ENCODE peak calls at places on chromosomes 5 and 9, in four cellular contexts. One of them, this sample, is unnamed.

GRCh38 chr9:21317956-21318923 is 13.1 kb upstream of the IFNA5 start:
- DNase-seq in H1: no peak
- DNase-seq in IMR-90: peak
- DNase-seq in mesendoderm: peak
- DNase-seq in this sample: no peak

GRCh38 chr5:115375922-115376321 is 79.5 kb upstream of the CCDC112 start:
- DNase-seq in IMR-90: peak
- DNase-seq in H1: no peak
- DNase-seq in mesendoderm: no peak
- DNase-seq in this sample: no peak

GRCh38 chr9:21789541-21790037 is 12.8 kb upstream of the MTAP start:
- DNase-seq in H1: no peak
- DNase-seq in IMR-90: peak
- DNase-seq in mesendoderm: peak
- DNase-seq in this sample: peak

GRCh38 chr5:181189962-181190710 is 14.9 kb downstream of the TRIM7 start:
- DNase-seq in IMR-90: no peak
- DNase-seq in mesendoderm: no peak
- DNase-seq in H1: no peak
- DNase-seq in this sample: no peak

GRCh38 chr9:117574099-117574498 is 130.1 kb upstream of the TLR4 start:
- DNase-seq in mesendoderm: no peak
- DNase-seq in IMR-90: no peak
- DNase-seq in H1: no peak
- DNase-seq in this sample: no peak

GRCh38 chr5:40716000-40716399 is 36.3 kb downstream of the PTGER4 start:
- DNase-seq in mesendoderm: peak
- DNase-seq in IMR-90: no peak
- DNase-seq in H1: no peak
- DNase-seq in this sample: no peak

GRCh38 chr9:124590886-124591641 is 83.9 kb upstream of the NR5A1 start:
- DNase-seq in H1: no peak
- DNase-seq in mesendoderm: no peak
- DNase-seq in IMR-90: no peak
- DNase-seq in this sample: no peak

GRCh38 chr9:125343518-125344284 is 82.1 kb downstream of the GAPVD1 start:
- DNase-seq in mesendoderm: peak
- DNase-seq in H1: no peak
- DNase-seq in IMR-90: peak
- DNase-seq in this sample: peak

GRCh38 chr9:95504053-95504963 is 12.5 kb downstream of the PTCH1 start:
- DNase-seq in H1: peak
- DNase-seq in IMR-90: peak
- DNase-seq in mesendoderm: peak
- DNase-seq in this sample: peak

GRCh38 chr9:134693011-134693410 is 51.4 kb downstream of the COL5A1 start:
- DNase-seq in H1: no peak
- DNase-seq in IMR-90: no peak
- DNase-seq in mesendoderm: peak
- DNase-seq in this sample: no peak

GRCh38 chr5:2538169-2538568 is 213.3 kb downstream of the IRX2 start:
- DNase-seq in H1: peak
- DNase-seq in mesendoderm: peak
- DNase-seq in IMR-90: no peak
- DNase-seq in this sample: peak

GRCh38 chr5:159878988-159879471 is 37.3 kb upstream of the ADRA1B start:
- DNase-seq in H1: peak
- DNase-seq in IMR-90: peak
- DNase-seq in mesendoderm: peak
- DNase-seq in this sample: peak

DNA sequence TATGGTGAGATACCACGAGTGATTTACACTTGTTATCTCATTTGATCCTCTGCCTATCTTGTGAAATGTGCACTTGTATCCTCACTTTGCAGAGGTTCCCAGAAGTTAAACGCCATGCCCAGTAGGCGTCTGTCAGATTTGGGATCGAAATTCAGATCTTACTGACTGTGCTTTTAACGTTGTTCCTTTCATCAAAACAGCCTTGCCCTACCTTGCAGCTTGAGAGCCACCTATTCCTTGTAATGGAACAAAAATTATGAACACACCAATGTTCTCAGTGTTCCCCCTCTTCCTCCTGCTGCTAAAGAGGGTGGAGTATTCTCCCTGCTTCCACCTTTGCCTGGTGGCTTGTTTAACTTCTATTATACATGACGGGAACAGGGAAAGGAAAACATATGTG is 257.0 kb downstream of the MSX2 start:
- DNase-seq in H1: no peak
- DNase-seq in mesendoderm: no peak
- DNase-seq in IMR-90: no peak
- DNase-seq in this sample: no peak
- H3K56ac ChIP-seq in H1: no peak
- H3K56ac ChIP-seq in mesendoderm: no peak
- H3K56ac ChIP-seq in IMR-90: no peak
- H3K56ac ChIP-seq in this sample: no peak

GRCh38 chr5:88761269-88761880 is 121.6 kb downstream of the MEF2C start:
- DNase-seq in mesendoderm: no peak
- DNase-seq in H1: no peak
- DNase-seq in IMR-90: peak
- DNase-seq in this sample: no peak

GRCh38 chr5:88756953-88757352 is 126.0 kb downstream of the MEF2C start:
- DNase-seq in IMR-90: no peak
- DNase-seq in H1: no peak
- DNase-seq in mesendoderm: no peak
- DNase-seq in this sample: no peak

GRCh38 chr5:88761939-88762338 is 121.0 kb downstream of the MEF2C start:
- DNase-seq in IMR-90: no peak
- DNase-seq in H1: no peak
- DNase-seq in mesendoderm: no peak
- DNase-seq in this sample: no peak

GRCh38 chr5:88760512-88760911 is 122.5 kb downstream of the MEF2C start:
- DNase-seq in H1: no peak
- DNase-seq in mesendoderm: no peak
- DNase-seq in IMR-90: no peak
- DNase-seq in this sample: no peak

DNA sequence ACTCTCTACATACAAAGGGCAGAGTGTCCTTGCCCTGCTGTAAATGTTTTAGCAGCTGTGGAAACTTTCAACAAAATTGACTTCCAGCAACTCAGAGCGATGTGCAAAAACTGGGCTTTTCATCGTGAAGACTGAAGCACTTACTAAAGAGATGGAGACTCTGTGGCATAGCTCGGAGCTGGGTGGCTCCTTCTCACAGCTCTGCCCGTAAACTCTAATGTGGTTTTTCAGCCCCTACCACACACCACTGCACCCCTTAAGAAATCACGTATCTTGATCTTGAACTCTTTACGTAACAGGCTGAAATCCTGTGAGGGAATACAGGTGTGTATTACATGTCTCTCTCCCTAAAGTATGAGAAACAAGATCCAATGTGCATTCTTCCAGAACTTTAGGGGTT is 124.4 kb downstream of the MEF2C start:
- DNase-seq in IMR-90: no peak
- DNase-seq in mesendoderm: no peak
- DNase-seq in H1: no peak
- DNase-seq in this sample: no peak
- H3K56ac ChIP-seq in IMR-90: no peak
- H3K56ac ChIP-seq in mesendoderm: no peak
- H3K56ac ChIP-seq in H1: no peak
- H3K56ac ChIP-seq in this sample: no peak

GRCh38 chr5:177230660-177231059 is 72.9 kb downstream of the RAB24 start:
- DNase-seq in IMR-90: no peak
- DNase-seq in mesendoderm: no peak
- DNase-seq in H1: no peak
- DNase-seq in this sample: no peak
- H3K56ac ChIP-seq in IMR-90: no peak
- H3K56ac ChIP-seq in mesendoderm: no peak
- H3K56ac ChIP-seq in H1: no peak
- H3K56ac ChIP-seq in this sample: no peak

GRCh38 chr9:90014421-90014820 is 409.6 kb downstream of the GADD45G start:
- DNase-seq in H1: no peak
- DNase-seq in mesendoderm: no peak
- DNase-seq in IMR-90: no peak
- DNase-seq in this sample: no peak

GRCh38 chr9:90016272-90016671 is 411.5 kb downstream of the GADD45G start:
- DNase-seq in IMR-90: no peak
- DNase-seq in mesendoderm: peak
- DNase-seq in H1: no peak
- DNase-seq in this sample: no peak

GRCh38 chr9:90010793-90011192 is 406.0 kb downstream of the GADD45G start:
- DNase-seq in H1: no peak
- DNase-seq in IMR-90: no peak
- DNase-seq in mesendoderm: no peak
- DNase-seq in this sample: no peak

GRCh38 chr9:90012825-90013425 is 408.1 kb downstream of the GADD45G start:
- DNase-seq in IMR-90: no peak
- DNase-seq in mesendoderm: no peak
- DNase-seq in H1: no peak
- DNase-seq in this sample: no peak

DNA sequence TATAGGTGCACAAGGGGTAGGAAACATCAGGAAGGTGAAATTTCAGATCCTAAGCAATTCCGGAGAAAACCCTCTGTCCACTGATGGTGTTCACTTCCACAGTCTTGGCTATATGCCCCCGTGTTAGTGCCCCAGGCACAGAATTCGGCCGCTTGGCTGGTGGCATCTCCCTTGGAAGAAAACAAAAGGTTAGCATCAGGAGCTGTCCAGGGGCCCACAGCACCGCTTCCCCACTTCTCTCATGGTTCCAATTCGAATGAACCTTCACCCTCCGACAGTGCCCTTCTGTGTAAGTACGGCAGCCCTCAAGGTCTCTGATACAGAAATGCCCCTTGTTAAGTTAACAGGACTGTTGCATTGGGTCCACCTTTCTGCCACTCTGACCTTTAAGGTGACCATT is 409.0 kb downstream of the GADD45G start:
- DNase-seq in H1: no peak
- DNase-seq in mesendoderm: no peak
- DNase-seq in IMR-90: no peak
- DNase-seq in this sample: no peak
- H3K56ac ChIP-seq in H1: no peak
- H3K56ac ChIP-seq in mesendoderm: no peak
- H3K56ac ChIP-seq in IMR-90: no peak
- H3K56ac ChIP-seq in this sample: no peak

DNA sequence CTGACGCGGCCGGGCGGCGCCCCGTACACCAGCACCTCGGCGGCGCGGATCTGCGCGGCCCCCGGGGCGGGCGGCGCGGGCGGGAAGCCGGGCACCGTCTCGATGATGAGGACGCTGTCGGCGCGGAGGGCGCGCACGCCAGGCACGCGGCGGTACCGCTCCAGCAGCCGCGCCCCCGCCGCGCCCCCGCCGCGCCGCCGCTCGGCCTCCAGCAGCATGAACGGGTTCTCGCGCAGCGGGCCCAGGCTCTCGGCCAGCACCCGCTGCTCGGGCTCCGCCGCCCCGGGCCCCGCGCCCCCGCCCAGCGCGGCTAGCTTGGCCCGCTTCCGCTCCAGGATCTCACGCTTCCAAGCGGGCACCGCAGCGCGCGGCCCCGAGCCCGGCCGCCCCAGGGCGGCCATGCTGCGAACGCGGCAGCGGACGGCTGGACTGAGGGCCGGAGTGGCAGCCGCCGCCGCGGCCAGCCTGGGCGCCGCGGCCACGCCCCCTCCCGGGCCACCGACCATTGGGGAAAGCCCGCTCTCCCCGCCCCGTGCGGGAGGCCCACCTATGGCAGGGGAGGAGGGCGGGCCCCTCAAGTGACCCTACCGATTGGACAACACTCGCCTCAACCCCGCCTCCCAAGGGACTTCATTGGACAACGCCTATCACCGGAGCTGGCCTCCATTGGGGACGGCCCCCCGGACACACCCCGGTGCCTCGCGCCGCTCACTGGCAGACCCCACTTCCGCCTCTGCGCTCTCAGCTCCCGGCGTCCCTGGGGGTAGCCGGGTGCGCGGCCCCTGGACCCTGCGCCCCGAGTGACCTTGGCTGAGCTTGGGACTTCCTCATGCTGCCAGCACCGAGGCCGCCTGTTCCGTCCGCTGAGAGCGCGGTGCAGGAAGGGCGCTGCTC is at the start of gene TPRN:
- DNase-seq in IMR-90: peak
- DNase-seq in mesendoderm: peak
- DNase-seq in H1: peak
- DNase-seq in this sample: peak
- H3K56ac ChIP-seq in IMR-90: peak
- H3K56ac ChIP-seq in mesendoderm: peak
- H3K56ac ChIP-seq in H1: peak
- H3K56ac ChIP-seq in this sample: no peak

GRCh38 chr5:32087086-32088082 is 86.7 kb downstream of the GOLPH3 start:
- DNase-seq in H1: no peak
- DNase-seq in IMR-90: no peak
- DNase-seq in mesendoderm: no peak
- DNase-seq in this sample: no peak
- H3K56ac ChIP-seq in H1: no peak
- H3K56ac ChIP-seq in IMR-90: no peak
- H3K56ac ChIP-seq in mesendoderm: no peak
- H3K56ac ChIP-seq in this sample: no peak

GRCh38 chr5:146482775-146483174 is 33.2 kb downstream of the GPR151 start:
- DNase-seq in mesendoderm: no peak
- DNase-seq in H1: no peak
- DNase-seq in IMR-90: no peak
- DNase-seq in this sample: no peak
- H3K56ac ChIP-seq in mesendoderm: no peak
- H3K56ac ChIP-seq in H1: no peak
- H3K56ac ChIP-seq in IMR-90: no peak
- H3K56ac ChIP-seq in this sample: no peak

GRCh38 chr5:154517181-154517580 is 39.2 kb upstream of the HAND1 start:
- DNase-seq in IMR-90: no peak
- DNase-seq in H1: no peak
- DNase-seq in mesendoderm: peak
- DNase-seq in this sample: no peak
- H3K56ac ChIP-seq in IMR-90: no peak
- H3K56ac ChIP-seq in H1: no peak
- H3K56ac ChIP-seq in mesendoderm: peak
- H3K56ac ChIP-seq in this sample: no peak

GRCh38 chr9:100213730-100214477 is 114.9 kb downstream of the INVS start:
- DNase-seq in mesendoderm: peak
- DNase-seq in IMR-90: peak
- DNase-seq in H1: no peak
- DNase-seq in this sample: no peak
- H3K56ac ChIP-seq in mesendoderm: no peak
- H3K56ac ChIP-seq in IMR-90: no peak
- H3K56ac ChIP-seq in H1: no peak
- H3K56ac ChIP-seq in this sample: no peak

GRCh38 chr5:112163435-112163834 is 255.6 kb downstream of the EPB41L4A start:
- DNase-seq in IMR-90: no peak
- DNase-seq in H1: no peak
- DNase-seq in mesendoderm: no peak
- DNase-seq in this sample: no peak
- H3K56ac ChIP-seq in IMR-90: no peak
- H3K56ac ChIP-seq in H1: no peak
- H3K56ac ChIP-seq in mesendoderm: no peak
- H3K56ac ChIP-seq in this sample: no peak